ENCODE peak calls at places on chromosomes 6 and 20, in nine cellular contexts. Q is colonic mucosa, X is K562, G is transverse colon, A is OCI-LY7, C is A549, P is uterus, Y is cardiac muscle cell, S is tibial artery. B is an unnamed sample.

GRCh38 chr6:71080793-71081192 is 123.9 kb upstream of the B3GAT2 start:
- DNase-seq in Q (no peak), C (no peak), P (no peak), X (no peak), G (no peak), A (no peak), Y (peak; percentile 65), S (no peak), B (no peak)

GRCh38 chr6:151391471-151392428 is at the start of gene ZBTB2:
- DNase-seq in C (peak; percentile 55), Q (peak; percentile 72), Y (peak; percentile 75), X (peak; percentile 80), G (peak; percentile 73), S (peak; percentile 83), A (peak; percentile 80), P (peak; percentile 76), B (peak; percentile 67)

GRCh38 chr6:73798592-73798991 is 102.6 kb downstream of the CD109 start:
- DNase-seq in P (peak; percentile 83), Y (peak; percentile 87), S (peak; percentile 75), G (peak; percentile 14), C (peak; percentile 31), X (no peak), A (no peak), Q (peak; percentile 19), B (no peak)

GRCh38 chr6:169251371-169251802 is 2.3 kb downstream of the THBS2 start:
- DNase-seq in S (peak; percentile 23), Q (no peak), G (no peak), A (no peak), Y (no peak), X (no peak), P (peak; percentile 28), C (no peak), B (no peak)

GRCh38 chr6:72987305-72987704 is 238.0 kb downstream of the KHDC1L start:
- DNase-seq in Y (no peak), A (no peak), Q (no peak), S (no peak), C (no peak), X (no peak), P (no peak), G (no peak), B (no peak)

GRCh38 chr6:14506656-14507242 is 389.2 kb downstream of the CD83 start:
- DNase-seq in G (peak; percentile 56), Q (peak; percentile 33), A (no peak), X (peak; percentile 23), P (no peak), C (no peak), S (no peak), Y (no peak), B (no peak)

GRCh38 chr20:53100476-53100911 is 128.3 kb downstream of the TSHZ2 start:
- DNase-seq in P (no peak), C (no peak), A (no peak), X (no peak), Q (no peak), G (no peak), S (no peak), Y (peak; percentile 63), B (no peak)

GRCh38 chr6:124119591-124119990 is 315.9 kb downstream of the NKAIN2 start:
- DNase-seq in G (no peak), Q (no peak), S (no peak), P (no peak), C (no peak), Y (no peak), A (no peak), X (no peak), B (no peak)

GRCh38 chr6:106694343-106694742 is 65.0 kb downstream of the QRSL1 start:
- DNase-seq in A (peak; percentile 47), P (no peak), X (no peak), Q (no peak), G (no peak), Y (no peak), C (no peak), S (no peak), B (no peak)

GRCh38 chr20:38965264-38965663 is 3.1 kb downstream of the DHX35 start:
- DNase-seq in P (no peak), Q (no peak), A (no peak), S (no peak), Y (no peak), C (no peak), G (no peak), X (no peak), B (no peak)

GRCh38 chr20:49045440-49046086 is 549 bp upstream of the CSE1L start:
- DNase-seq in Q (peak; percentile 36), C (no peak), Y (peak; percentile 15), A (peak; percentile 37), P (no peak), G (peak; percentile 33), X (no peak), S (peak; percentile 50), B (peak; percentile 44)

GRCh38 chr6:170057961-170058877 is 232.7 kb downstream of the DLL1 start:
- DNase-seq in S (no peak), X (no peak), C (no peak), Q (no peak), G (peak; percentile 6), P (no peak), Y (no peak), A (no peak), B (no peak)

GRCh38 chr6:155187994-155188706 is 75.7 kb upstream of the CLDN20 start:
- DNase-seq in Q (no peak), P (no peak), Y (no peak), S (no peak), G (no peak), A (no peak), C (no peak), X (no peak), B (no peak)

GRCh38 chr20:31485450-31486339 is 10.6 kb downstream of the REM1 start:
- DNase-seq in C (no peak), Q (peak; percentile 58), Y (peak; percentile 96), X (peak; percentile 34), A (no peak), S (peak; percentile 60), P (peak; percentile 73), G (peak; percentile 44), B (peak; percentile 76)

GRCh38 chr6:80438728-80439127 is 332.3 kb downstream of the BCKDHB start:
- DNase-seq in G (no peak), P (no peak), X (no peak), S (no peak), A (no peak), Y (peak; percentile 66), Q (no peak), C (peak; percentile 6), B (no peak)

GRCh38 chr20:25251019-25251418 is 3.1 kb downstream of the PYGB start:
- DNase-seq in Q (peak; percentile 18), Y (no peak), A (no peak), P (no peak), S (no peak), G (peak; percentile 5), X (no peak), C (no peak), B (no peak)

GRCh38 chr20:53033176-53033575 is 61.0 kb downstream of the TSHZ2 start:
- DNase-seq in C (no peak), Y (no peak), X (no peak), Q (no peak), S (no peak), A (no peak), P (no peak), G (no peak), B (no peak)

GRCh38 chr20:23445596-23446217 is 6.2 kb downstream of the CSTL1 start:
- DNase-seq in G (no peak), Y (peak; percentile 55), X (no peak), A (no peak), C (peak; percentile 27), Q (no peak), P (no peak), S (no peak), B (no peak)

GRCh38 chr6:21767891-21768659 is 174.5 kb downstream of the SOX4 start:
- DNase-seq in P (no peak), X (no peak), A (no peak), C (no peak), Q (no peak), G (no peak), Y (peak; percentile 55), S (no peak), B (no peak)
- H3K27ac ChIP-seq in P (peak overlapping the region; percentile 74), X (no peak overlapping the region), A (no peak overlapping the region), C (peak overlapping the region; percentile 72), Q (no peak overlapping the region), G (no peak overlapping the region), Y (no peak overlapping the region), S (no peak overlapping the region), B (no peak overlapping the region)

DNA sequence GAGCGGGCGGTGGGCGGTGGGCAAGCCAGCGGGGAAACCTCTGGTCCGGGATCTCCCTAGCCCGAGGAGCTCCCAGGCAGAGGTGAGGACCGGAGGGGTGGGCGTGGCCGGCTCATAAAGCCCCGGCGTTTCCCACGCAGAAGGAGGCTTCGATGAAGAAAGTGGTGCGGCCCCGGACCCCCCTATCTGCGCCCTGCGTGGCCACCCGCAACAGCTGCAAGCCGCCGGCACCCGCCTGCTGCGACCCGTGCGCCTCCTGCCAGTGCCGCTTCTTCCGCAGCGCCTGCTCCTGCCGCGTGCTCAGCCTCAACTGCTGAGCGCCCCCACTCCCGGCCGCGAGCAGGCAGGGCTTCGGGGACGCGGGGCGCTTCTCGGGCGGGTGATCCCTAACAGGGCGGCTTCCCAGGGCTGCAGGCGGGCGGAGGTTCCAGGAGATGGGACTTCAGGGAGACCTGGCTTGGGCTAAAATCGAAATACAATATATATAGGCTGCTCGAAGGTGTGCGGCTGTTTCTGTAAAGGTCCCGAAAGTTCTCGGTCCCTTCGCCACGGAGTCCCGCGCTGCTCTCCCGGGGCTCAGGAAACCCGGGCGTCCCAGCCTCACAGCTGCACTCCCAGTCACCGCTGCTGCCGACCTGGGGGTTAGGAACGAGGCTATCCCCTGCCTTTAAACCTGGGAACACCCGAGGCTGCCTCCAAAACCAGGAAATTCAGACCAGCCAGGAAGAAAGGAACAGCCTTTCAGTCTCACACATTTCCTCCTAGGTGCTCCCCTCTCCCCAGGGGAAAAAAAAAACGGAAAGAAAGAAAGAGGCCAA is 27.8 kb downstream of the ASIP start:
- DNase-seq in X (no peak), S (no peak), G (peak; percentile 37), P (peak; percentile 24), A (no peak), Y (peak; percentile 45), Q (peak; percentile 45), C (no peak), B (peak; percentile 24)
- TF ChIP-seq CTCF in X (no peak), S (no peak), G (no peak), P (no peak), A (no peak), Y (peak; percentile 7), Q (no peak), C (no peak), B (no peak)

GRCh38 chr6:44630125-44631028 is 242.9 kb downstream of the CDC5L start:
- DNase-seq in Q (no peak), A (peak; percentile 8), Y (peak; percentile 86), G (peak; percentile 30), P (no peak), C (peak; percentile 59), S (no peak), X (peak; percentile 68), B (peak; percentile 19)
- H3K4me3 ChIP-seq in Q (no peak overlapping the region), A (no peak overlapping the region), Y (no peak overlapping the region), G (no peak overlapping the region), P (no peak overlapping the region), C (no peak overlapping the region), S (no peak overlapping the region), X (no peak overlapping the region), B (no peak overlapping the region)

DNA sequence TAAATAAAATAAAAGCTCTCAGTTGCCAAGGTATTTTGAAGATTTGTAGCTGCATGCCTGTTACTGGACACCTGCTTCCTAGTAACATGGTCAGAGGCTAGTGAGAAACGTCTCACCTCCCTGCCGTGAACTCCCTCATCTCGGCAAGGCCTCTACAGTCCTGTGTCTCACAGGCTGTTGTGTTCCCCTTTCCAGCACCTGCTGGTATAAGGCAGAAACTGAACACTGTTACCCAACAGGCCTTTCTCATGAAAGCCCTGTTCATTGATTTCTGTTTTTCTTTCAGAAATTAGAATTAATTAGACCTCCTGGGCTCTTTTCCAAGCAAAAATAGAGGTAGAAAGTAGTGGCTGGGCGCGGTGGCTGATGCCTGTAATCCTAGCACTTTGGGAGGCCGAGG is 17.6 kb upstream of the SRSF3 start:
- DNase-seq in C (no peak), Q (no peak), X (no peak), Y (no peak), A (peak; percentile 59), P (no peak), S (no peak), G (no peak), B (no peak)
- H3K27ac ChIP-seq in C (peak overlapping the region; percentile 77), Q (no peak overlapping the region), X (no peak overlapping the region), Y (no peak overlapping the region), A (no peak overlapping the region), P (no peak overlapping the region), S (no peak overlapping the region), G (no peak overlapping the region), B (no peak overlapping the region)

B was measured in left ventricle myocardium inferior.